ENCODE peak calls at places on chromosomes 13 and 19, in eight cellular contexts. One of them, this sample, is unnamed.

GRCh38 chr13:36357692-36358091 is 11.5 kb upstream of the SPART start:
- DNase-seq in psoas muscle: peak
- DNase-seq in GM20000: no peak
- DNase-seq in WERI-Rb-1: no peak
- DNase-seq in stimulated activated CD8-positive, alpha-beta memory T cell treated with anti-CD3 and anti-CD28 coated beads, Interleukin-15, amount 100 ng/mL, for 1 hour: no peak
- DNase-seq in T-helper 2 cell: no peak
- DNase-seq in Kasumi-1: no peak
- DNase-seq in iPS-NIHi11: no peak
- DNase-seq in this sample: peak

GRCh38 chr13:64551755-64552154 is 2678.4 kb downstream of the PCDH9 start:
- DNase-seq in Kasumi-1: no peak
- DNase-seq in GM20000: no peak
- DNase-seq in iPS-NIHi11: no peak
- DNase-seq in stimulated activated CD8-positive, alpha-beta memory T cell treated with anti-CD3 and anti-CD28 coated beads, Interleukin-15, amount 100 ng/mL, for 1 hour: no peak
- DNase-seq in psoas muscle: no peak
- DNase-seq in T-helper 2 cell: no peak
- DNase-seq in WERI-Rb-1: no peak
- DNase-seq in this sample: no peak

GRCh38 chr19:35143231-35143715 is at the start of gene FXYD7:
- DNase-seq in Kasumi-1: no peak
- DNase-seq in GM20000: no peak
- DNase-seq in WERI-Rb-1: peak
- DNase-seq in T-helper 2 cell: no peak
- DNase-seq in iPS-NIHi11: peak
- DNase-seq in stimulated activated CD8-positive, alpha-beta memory T cell treated with anti-CD3 and anti-CD28 coated beads, Interleukin-15, amount 100 ng/mL, for 1 hour: no peak
- DNase-seq in psoas muscle: no peak
- DNase-seq in this sample: no peak

GRCh38 chr13:94154362-94154761 is 325.1 kb downstream of the DCT start:
- DNase-seq in T-helper 2 cell: no peak
- DNase-seq in WERI-Rb-1: no peak
- DNase-seq in GM20000: no peak
- DNase-seq in psoas muscle: peak
- DNase-seq in stimulated activated CD8-positive, alpha-beta memory T cell treated with anti-CD3 and anti-CD28 coated beads, Interleukin-15, amount 100 ng/mL, for 1 hour: no peak
- DNase-seq in Kasumi-1: no peak
- DNase-seq in iPS-NIHi11: peak
- DNase-seq in this sample: peak

GRCh38 chr13:99392126-99392805 is 85.1 kb upstream of the GPR183 start:
- DNase-seq in T-helper 2 cell: no peak
- DNase-seq in iPS-NIHi11: no peak
- DNase-seq in GM20000: no peak
- DNase-seq in WERI-Rb-1: peak
- DNase-seq in stimulated activated CD8-positive, alpha-beta memory T cell treated with anti-CD3 and anti-CD28 coated beads, Interleukin-15, amount 100 ng/mL, for 1 hour: no peak
- DNase-seq in psoas muscle: no peak
- DNase-seq in Kasumi-1: no peak
- DNase-seq in this sample: no peak

GRCh38 chr13:106112191-106112590 is 423.3 kb downstream of the EFNB2 start:
- DNase-seq in stimulated activated CD8-positive, alpha-beta memory T cell treated with anti-CD3 and anti-CD28 coated beads, Interleukin-15, amount 100 ng/mL, for 1 hour: no peak
- DNase-seq in psoas muscle: no peak
- DNase-seq in T-helper 2 cell: no peak
- DNase-seq in iPS-NIHi11: no peak
- DNase-seq in WERI-Rb-1: no peak
- DNase-seq in Kasumi-1: no peak
- DNase-seq in GM20000: no peak
- DNase-seq in this sample: no peak

GRCh38 chr19:52336976-52337375 is 933 bp downstream of the ZNF610 start:
- DNase-seq in WERI-Rb-1: peak
- DNase-seq in T-helper 2 cell: no peak
- DNase-seq in Kasumi-1: no peak
- DNase-seq in stimulated activated CD8-positive, alpha-beta memory T cell treated with anti-CD3 and anti-CD28 coated beads, Interleukin-15, amount 100 ng/mL, for 1 hour: no peak
- DNase-seq in GM20000: no peak
- DNase-seq in iPS-NIHi11: no peak
- DNase-seq in psoas muscle: no peak
- DNase-seq in this sample: no peak

GRCh38 chr13:96391606-96392005 is 301.7 kb downstream of the HS6ST3 start:
- DNase-seq in T-helper 2 cell: no peak
- DNase-seq in GM20000: no peak
- DNase-seq in psoas muscle: no peak
- DNase-seq in iPS-NIHi11: no peak
- DNase-seq in stimulated activated CD8-positive, alpha-beta memory T cell treated with anti-CD3 and anti-CD28 coated beads, Interleukin-15, amount 100 ng/mL, for 1 hour: no peak
- DNase-seq in WERI-Rb-1: no peak
- DNase-seq in Kasumi-1: no peak
- DNase-seq in this sample: no peak

GRCh38 chr19:23436944-23437343 is 41.7 kb upstream of the ZNF91 start:
- DNase-seq in GM20000: no peak
- DNase-seq in psoas muscle: no peak
- DNase-seq in Kasumi-1: no peak
- DNase-seq in stimulated activated CD8-positive, alpha-beta memory T cell treated with anti-CD3 and anti-CD28 coated beads, Interleukin-15, amount 100 ng/mL, for 1 hour: no peak
- DNase-seq in T-helper 2 cell: no peak
- DNase-seq in iPS-NIHi11: no peak
- DNase-seq in WERI-Rb-1: peak
- DNase-seq in this sample: no peak

GRCh38 chr13:87122551-87122950 is 548.6 kb upstream of the SLITRK5 start:
- DNase-seq in WERI-Rb-1: no peak
- DNase-seq in psoas muscle: no peak
- DNase-seq in Kasumi-1: peak
- DNase-seq in stimulated activated CD8-positive, alpha-beta memory T cell treated with anti-CD3 and anti-CD28 coated beads, Interleukin-15, amount 100 ng/mL, for 1 hour: no peak
- DNase-seq in GM20000: no peak
- DNase-seq in T-helper 2 cell: no peak
- DNase-seq in iPS-NIHi11: no peak
- DNase-seq in this sample: no peak

GRCh38 chr13:39040206-39040605 is 1.9 kb downstream of the NHLRC3 start:
- DNase-seq in WERI-Rb-1: no peak
- DNase-seq in stimulated activated CD8-positive, alpha-beta memory T cell treated with anti-CD3 and anti-CD28 coated beads, Interleukin-15, amount 100 ng/mL, for 1 hour: no peak
- DNase-seq in Kasumi-1: no peak
- DNase-seq in psoas muscle: no peak
- DNase-seq in T-helper 2 cell: no peak
- DNase-seq in GM20000: no peak
- DNase-seq in iPS-NIHi11: no peak
- DNase-seq in this sample: no peak

GRCh38 chr19:29546583-29547190 is 20.9 kb downstream of the VSTM2B start:
- DNase-seq in Kasumi-1: no peak
- DNase-seq in GM20000: no peak
- DNase-seq in WERI-Rb-1: no peak
- DNase-seq in psoas muscle: no peak
- DNase-seq in iPS-NIHi11: no peak
- DNase-seq in T-helper 2 cell: no peak
- DNase-seq in stimulated activated CD8-positive, alpha-beta memory T cell treated with anti-CD3 and anti-CD28 coated beads, Interleukin-15, amount 100 ng/mL, for 1 hour: no peak
- DNase-seq in this sample: no peak

GRCh38 chr13:109366521-109366920 is 419.9 kb downstream of the IRS2 start:
- DNase-seq in GM20000: no peak
- DNase-seq in iPS-NIHi11: no peak
- DNase-seq in T-helper 2 cell: no peak
- DNase-seq in psoas muscle: no peak
- DNase-seq in WERI-Rb-1: no peak
- DNase-seq in Kasumi-1: no peak
- DNase-seq in stimulated activated CD8-positive, alpha-beta memory T cell treated with anti-CD3 and anti-CD28 coated beads, Interleukin-15, amount 100 ng/mL, for 1 hour: no peak
- DNase-seq in this sample: no peak

GRCh38 chr13:109100705-109101104 is 471.3 kb downstream of the MYO16 start:
- DNase-seq in GM20000: no peak
- DNase-seq in iPS-NIHi11: no peak
- DNase-seq in WERI-Rb-1: no peak
- DNase-seq in psoas muscle: no peak
- DNase-seq in stimulated activated CD8-positive, alpha-beta memory T cell treated with anti-CD3 and anti-CD28 coated beads, Interleukin-15, amount 100 ng/mL, for 1 hour: no peak
- DNase-seq in Kasumi-1: no peak
- DNase-seq in T-helper 2 cell: no peak
- DNase-seq in this sample: no peak

GRCh38 chr19:18419195-18419698 is at the start of gene SSBP4:
- DNase-seq in GM20000: peak
- DNase-seq in WERI-Rb-1: peak
- DNase-seq in Kasumi-1: peak
- DNase-seq in psoas muscle: peak
- DNase-seq in iPS-NIHi11: peak
- DNase-seq in T-helper 2 cell: peak
- DNase-seq in stimulated activated CD8-positive, alpha-beta memory T cell treated with anti-CD3 and anti-CD28 coated beads, Interleukin-15, amount 100 ng/mL, for 1 hour: no peak
- DNase-seq in this sample: peak

GRCh38 chr19:18436651-18437478 is 1.1 kb downstream of the ISYNA1 start:
- DNase-seq in GM20000: peak
- DNase-seq in psoas muscle: peak
- DNase-seq in iPS-NIHi11: peak
- DNase-seq in T-helper 2 cell: peak
- DNase-seq in WERI-Rb-1: peak
- DNase-seq in Kasumi-1: peak
- DNase-seq in stimulated activated CD8-positive, alpha-beta memory T cell treated with anti-CD3 and anti-CD28 coated beads, Interleukin-15, amount 100 ng/mL, for 1 hour: peak
- DNase-seq in this sample: peak

GRCh38 chr13:101382086-101382485 is 34.2 kb downstream of the NALCN start:
- DNase-seq in psoas muscle: no peak
- DNase-seq in Kasumi-1: no peak
- DNase-seq in GM20000: no peak
- DNase-seq in T-helper 2 cell: no peak
- DNase-seq in iPS-NIHi11: peak
- DNase-seq in stimulated activated CD8-positive, alpha-beta memory T cell treated with anti-CD3 and anti-CD28 coated beads, Interleukin-15, amount 100 ng/mL, for 1 hour: no peak
- DNase-seq in WERI-Rb-1: no peak
- DNase-seq in this sample: no peak

GRCh38 chr13:72255908-72256307 is 388.9 kb upstream of the DACH1 start:
- DNase-seq in stimulated activated CD8-positive, alpha-beta memory T cell treated with anti-CD3 and anti-CD28 coated beads, Interleukin-15, amount 100 ng/mL, for 1 hour: no peak
- DNase-seq in iPS-NIHi11: peak
- DNase-seq in Kasumi-1: peak
- DNase-seq in T-helper 2 cell: no peak
- DNase-seq in WERI-Rb-1: peak
- DNase-seq in GM20000: no peak
- DNase-seq in psoas muscle: no peak
- DNase-seq in this sample: peak

GRCh38 chr19:41064974-41065569 is 23.2 kb upstream of the CYP2A13 start:
- DNase-seq in GM20000: no peak
- DNase-seq in T-helper 2 cell: peak
- DNase-seq in iPS-NIHi11: peak
- DNase-seq in psoas muscle: no peak
- DNase-seq in stimulated activated CD8-positive, alpha-beta memory T cell treated with anti-CD3 and anti-CD28 coated beads, Interleukin-15, amount 100 ng/mL, for 1 hour: no peak
- DNase-seq in WERI-Rb-1: no peak
- DNase-seq in Kasumi-1: no peak
- DNase-seq in this sample: no peak

GRCh38 chr19:11038511-11038910 is 50.8 kb upstream of the LDLR start:
- DNase-seq in Kasumi-1: no peak
- DNase-seq in psoas muscle: no peak
- DNase-seq in T-helper 2 cell: no peak
- DNase-seq in GM20000: no peak
- DNase-seq in WERI-Rb-1: no peak
- DNase-seq in iPS-NIHi11: no peak
- DNase-seq in stimulated activated CD8-positive, alpha-beta memory T cell treated with anti-CD3 and anti-CD28 coated beads, Interleukin-15, amount 100 ng/mL, for 1 hour: no peak
- DNase-seq in this sample: no peak

GRCh38 chr13:30730526-30730925 is 4.8 kb upstream of the ALOX5AP start:
- DNase-seq in GM20000: no peak
- DNase-seq in iPS-NIHi11: peak
- DNase-seq in psoas muscle: no peak
- DNase-seq in Kasumi-1: no peak
- DNase-seq in stimulated activated CD8-positive, alpha-beta memory T cell treated with anti-CD3 and anti-CD28 coated beads, Interleukin-15, amount 100 ng/mL, for 1 hour: no peak
- DNase-seq in T-helper 2 cell: no peak
- DNase-seq in WERI-Rb-1: no peak
- DNase-seq in this sample: peak

GRCh38 chr19:48719263-48720171 is at the start of gene MAMSTR:
- DNase-seq in GM20000: no peak
- DNase-seq in psoas muscle: peak
- DNase-seq in stimulated activated CD8-positive, alpha-beta memory T cell treated with anti-CD3 and anti-CD28 coated beads, Interleukin-15, amount 100 ng/mL, for 1 hour: no peak
- DNase-seq in Kasumi-1: no peak
- DNase-seq in T-helper 2 cell: no peak
- DNase-seq in WERI-Rb-1: peak
- DNase-seq in iPS-NIHi11: no peak
- DNase-seq in this sample: peak

GRCh38 chr13:35478384-35479222 is 2.1 kb upstream of the MAB21L1 start:
- DNase-seq in WERI-Rb-1: peak
- DNase-seq in psoas muscle: peak
- DNase-seq in T-helper 2 cell: no peak
- DNase-seq in stimulated activated CD8-positive, alpha-beta memory T cell treated with anti-CD3 and anti-CD28 coated beads, Interleukin-15, amount 100 ng/mL, for 1 hour: no peak
- DNase-seq in iPS-NIHi11: peak
- DNase-seq in Kasumi-1: no peak
- DNase-seq in GM20000: no peak
- DNase-seq in this sample: no peak

GRCh38 chr13:113654591-113655357 is 3.2 kb downstream of the ATP4B start:
- DNase-seq in GM20000: no peak
- DNase-seq in T-helper 2 cell: no peak
- DNase-seq in Kasumi-1: no peak
- DNase-seq in WERI-Rb-1: peak
- DNase-seq in psoas muscle: peak
- DNase-seq in iPS-NIHi11: no peak
- DNase-seq in stimulated activated CD8-positive, alpha-beta memory T cell treated with anti-CD3 and anti-CD28 coated beads, Interleukin-15, amount 100 ng/mL, for 1 hour: no peak
- DNase-seq in this sample: peak

GRCh38 chr13:34127523-34127922 is 309.6 kb downstream of the RFC3 start:
- DNase-seq in Kasumi-1: no peak
- DNase-seq in psoas muscle: no peak
- DNase-seq in WERI-Rb-1: no peak
- DNase-seq in stimulated activated CD8-positive, alpha-beta memory T cell treated with anti-CD3 and anti-CD28 coated beads, Interleukin-15, amount 100 ng/mL, for 1 hour: no peak
- DNase-seq in T-helper 2 cell: no peak
- DNase-seq in iPS-NIHi11: no peak
- DNase-seq in GM20000: no peak
- DNase-seq in this sample: no peak

GRCh38 chr13:81493144-81493543 is 1152.2 kb upstream of the SPRY2 start:
- DNase-seq in WERI-Rb-1: no peak
- DNase-seq in GM20000: no peak
- DNase-seq in iPS-NIHi11: no peak
- DNase-seq in T-helper 2 cell: no peak
- DNase-seq in stimulated activated CD8-positive, alpha-beta memory T cell treated with anti-CD3 and anti-CD28 coated beads, Interleukin-15, amount 100 ng/mL, for 1 hour: no peak
- DNase-seq in Kasumi-1: no peak
- DNase-seq in psoas muscle: no peak
- DNase-seq in this sample: no peak

GRCh38 chr19:45472557-45473365 is 5.0 kb downstream of the FOSB start:
- DNase-seq in stimulated activated CD8-positive, alpha-beta memory T cell treated with anti-CD3 and anti-CD28 coated beads, Interleukin-15, amount 100 ng/mL, for 1 hour: no peak
- DNase-seq in iPS-NIHi11: no peak
- DNase-seq in psoas muscle: no peak
- DNase-seq in WERI-Rb-1: no peak
- DNase-seq in Kasumi-1: no peak
- DNase-seq in GM20000: no peak
- DNase-seq in T-helper 2 cell: no peak
- DNase-seq in this sample: no peak

GRCh38 chr13:30689752-30690151 is 45.6 kb upstream of the ALOX5AP start:
- DNase-seq in WERI-Rb-1: no peak
- DNase-seq in Kasumi-1: no peak
- DNase-seq in GM20000: no peak
- DNase-seq in stimulated activated CD8-positive, alpha-beta memory T cell treated with anti-CD3 and anti-CD28 coated beads, Interleukin-15, amount 100 ng/mL, for 1 hour: no peak
- DNase-seq in T-helper 2 cell: no peak
- DNase-seq in iPS-NIHi11: no peak
- DNase-seq in psoas muscle: no peak
- DNase-seq in this sample: no peak